ENCODE peak calls at places on chromosomes 5 and 9, in six cellular contexts. K is A549, N is H1, H is K562, E is endothelial cell of umbilical vein, G is HepG2. Z is an unnamed sample.

GRCh38 chr5:16565118-16565517 is 51.7 kb downstream of the RETREG1 start:
- DNase-seq in K (no peak), E (no peak), N (no peak), H (no peak), G (no peak), Z (no peak)

GRCh38 chr5:16489322-16489791 is 23.8 kb upstream of the ZNF622 start:
- DNase-seq in K (peak), N (no peak), G (peak), E (peak), H (no peak), Z (no peak)

GRCh38 chr9:33101104-33101951 is 24.9 kb upstream of the SMU1 start:
- DNase-seq in K (peak), H (no peak), E (no peak), G (no peak), N (no peak), Z (no peak)

GRCh38 chr5:14900661-14901461 is 29.3 kb upstream of the ANKH start:
- DNase-seq in N (no peak), K (no peak), G (peak), H (no peak), E (peak), Z (no peak)

GRCh38 chr5:61840354-61840753 is 465.7 kb upstream of the KIF2A start:
- DNase-seq in N (no peak), H (no peak), E (no peak), G (no peak), K (no peak), Z (no peak)

GRCh38 chr5:141135030-141135717 is at the start of gene PCDHB5:
- DNase-seq in G (no peak), H (peak), N (no peak), E (peak), K (peak), Z (peak)

GRCh38 chr9:86856259-86856658 is 91.0 kb downstream of the GAS1 start:
- DNase-seq in H (no peak), K (no peak), E (no peak), G (no peak), N (no peak), Z (no peak)

GRCh38 chr9:133401588-133401987 is 16.2 kb downstream of the REXO4 start:
- DNase-seq in G (no peak), N (no peak), K (no peak), H (no peak), E (no peak), Z (no peak)

GRCh38 chr5:40405985-40406384 is 273.7 kb upstream of the PTGER4 start:
- DNase-seq in G (no peak), N (no peak), K (no peak), E (no peak), H (no peak), Z (no peak)

GRCh38 chr5:91556-92263 is at the start of gene PLEKHG4B:
- DNase-seq in N (peak), H (no peak), E (no peak), K (peak), G (no peak), Z (peak)
- TF ChIP-seq JUN in N (no peak), H (no peak), E (no peak), K (no peak), G (no peak), Z (no peak)

GRCh38 chr9:99377790-99378775 is 156.0 kb downstream of the SEC61B start:
- DNase-seq in E (no peak), K (no peak), N (no peak), H (no peak), G (peak), Z (no peak)
- TF ChIP-seq JUN in E (no peak), K (no peak), N (no peak), H (no peak), G (no peak), Z (no peak)

GRCh38 chr9:114300153-114300845 is 22.6 kb upstream of the ORM1 start:
- DNase-seq in E (no peak), G (no peak), H (no peak), K (no peak), N (no peak), Z (no peak)
- TF ChIP-seq JUN in E (no peak), G (no peak), H (no peak), K (no peak), N (no peak), Z (no peak)

DNA sequence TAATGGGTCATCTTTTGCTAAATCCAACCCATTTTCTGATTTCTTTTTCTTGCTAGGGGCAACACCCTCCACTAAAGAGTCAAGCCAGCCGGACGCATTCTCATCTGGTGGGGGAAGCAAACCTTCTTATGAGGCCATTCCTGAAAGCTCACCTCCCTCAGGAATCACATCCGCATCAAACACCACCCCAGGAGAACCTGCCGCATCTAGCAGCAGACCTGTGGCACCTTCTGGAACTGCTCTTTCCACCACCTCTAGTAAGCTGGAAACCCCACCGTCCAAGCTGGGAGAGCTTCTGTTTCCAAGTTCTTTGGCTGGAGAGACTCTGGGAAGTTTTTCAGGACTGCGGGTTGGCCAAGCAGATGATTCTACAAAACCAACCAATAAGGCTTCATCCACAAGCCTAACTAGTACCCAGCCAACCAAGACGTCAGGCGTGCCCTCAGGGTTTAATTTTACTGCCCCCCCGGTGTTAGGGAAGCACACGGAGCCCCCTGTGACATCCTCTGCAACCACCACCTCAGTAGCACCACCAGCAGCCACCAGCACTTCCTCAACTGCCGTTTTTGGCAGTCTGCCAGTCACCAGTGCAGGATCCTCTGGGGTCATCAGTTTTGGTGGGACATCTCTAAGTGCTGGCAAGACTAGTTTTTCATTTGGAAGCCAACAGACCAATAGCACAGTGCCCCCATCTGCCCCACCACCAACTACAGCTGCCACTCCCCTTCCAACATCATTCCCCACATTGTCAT is 72.0 kb downstream of the NUP214 start:
- DNase-seq in N (no peak), G (no peak), K (no peak), H (peak), E (no peak), Z (no peak)
- TF ChIP-seq JUN in N (no peak), G (no peak), K (no peak), H (no peak), E (no peak), Z (no peak)

DNA sequence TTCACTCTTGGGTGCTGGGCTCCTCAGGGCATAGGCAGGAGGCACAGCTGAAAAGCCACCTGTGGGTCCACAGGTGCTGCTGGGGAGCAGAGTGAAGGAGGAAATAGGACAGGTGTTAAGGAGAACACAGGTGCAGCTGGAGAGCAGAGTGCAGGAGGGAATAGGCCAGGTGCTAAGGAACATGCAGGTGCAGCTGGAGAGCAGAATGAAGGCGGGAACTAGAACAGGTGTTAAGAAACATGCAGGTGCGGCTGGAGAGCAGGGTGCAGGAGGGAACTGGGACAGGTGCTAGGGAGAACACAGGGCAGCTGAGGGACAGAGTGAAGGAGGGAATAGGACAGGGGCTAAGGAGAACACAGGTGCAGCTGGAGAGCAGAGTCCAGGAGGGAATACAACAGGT is 43.8 kb upstream of the PLEKHG4B start:
- DNase-seq in H (no peak), K (no peak), E (no peak), G (no peak), N (no peak), Z (no peak)
- TF ChIP-seq JUN in H (no peak), K (no peak), E (no peak), G (no peak), N (no peak), Z (no peak)

DNA sequence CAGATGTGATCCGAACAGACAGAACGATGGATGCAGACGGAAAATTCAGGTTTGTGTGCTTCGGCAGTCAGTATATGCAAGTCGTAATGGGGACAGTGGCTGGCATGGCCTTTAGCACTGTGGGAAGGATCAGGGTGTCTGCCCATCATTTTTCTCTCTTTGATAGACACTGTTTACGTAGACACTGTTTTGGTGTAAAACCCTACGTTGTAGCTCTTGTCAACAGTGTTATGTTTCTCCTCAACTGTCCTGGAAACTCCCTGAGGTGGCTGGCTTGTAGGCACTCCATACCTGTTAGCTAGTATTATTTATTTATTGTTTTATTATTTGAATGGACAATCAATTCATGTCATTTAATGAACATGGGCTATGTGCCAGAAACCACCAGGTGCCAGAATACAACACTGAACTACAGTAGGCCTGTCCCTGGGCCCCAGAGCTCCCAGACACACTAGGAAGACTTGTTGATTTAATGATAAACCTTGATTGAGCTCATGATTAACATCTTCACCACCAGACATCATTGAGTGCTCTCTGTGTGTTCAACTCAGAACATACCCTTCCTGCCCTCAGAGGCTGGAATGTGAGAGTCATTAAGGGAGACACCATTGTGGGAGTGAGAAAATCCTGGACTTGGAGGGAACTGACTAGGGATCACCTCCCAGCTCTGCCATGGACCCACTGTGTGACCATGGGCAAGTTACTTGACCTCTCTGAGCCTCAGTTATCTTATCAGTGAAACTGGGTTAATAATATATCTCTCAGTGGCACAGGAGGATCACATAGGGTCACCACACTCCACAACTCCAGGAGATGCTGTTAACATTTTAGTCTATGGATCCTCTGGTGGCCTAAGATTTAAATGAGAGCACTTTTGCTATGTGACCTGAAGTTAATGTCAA is 19.3 kb downstream of the IRF1 start:
- DNase-seq in G (no peak), K (no peak), H (no peak), E (no peak), N (no peak), Z (no peak)
- TF ChIP-seq JUN in G (no peak), K (no peak), H (no peak), E (no peak), N (no peak), Z (no peak)

DNA sequence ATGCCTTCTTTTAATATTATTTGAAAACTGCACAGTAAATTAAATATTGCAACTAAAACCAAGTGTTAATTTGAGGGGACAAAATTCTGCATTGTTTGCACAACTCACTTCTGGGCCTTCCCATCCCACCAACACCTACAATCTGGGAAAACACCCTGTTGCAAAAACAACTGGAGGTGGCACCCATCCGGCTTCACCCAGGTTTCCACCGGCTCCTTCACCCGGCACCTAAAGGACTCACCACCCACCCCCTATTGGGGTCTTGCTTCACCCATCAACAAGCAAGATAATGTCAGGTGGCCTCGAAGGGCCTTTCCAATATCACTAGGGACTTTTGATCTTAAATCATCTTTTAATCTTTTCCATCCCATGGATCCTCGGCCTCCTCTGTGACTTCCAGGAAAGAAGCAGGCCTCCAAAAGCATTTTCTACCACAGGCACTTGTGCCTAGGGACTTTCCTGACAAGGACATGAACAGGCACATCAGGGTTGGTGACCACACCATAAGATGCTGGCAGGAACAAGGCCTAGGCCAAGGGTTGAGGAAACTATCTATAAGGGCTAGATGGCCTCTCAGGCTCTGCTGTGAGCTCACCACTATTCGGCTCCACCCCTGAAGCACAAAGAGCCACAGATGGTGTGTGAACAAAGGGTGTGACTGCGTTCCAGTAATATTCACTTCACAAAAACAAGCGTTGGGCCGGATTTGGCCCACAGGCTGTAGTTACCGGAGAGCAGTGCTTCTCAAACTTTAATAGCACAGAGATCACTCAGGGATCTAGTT is 205.1 kb downstream of the AUH start:
- DNase-seq in K (no peak), N (no peak), G (no peak), H (no peak), E (no peak), Z (no peak)
- TF ChIP-seq JUN in K (no peak), N (no peak), G (no peak), H (no peak), E (no peak), Z (no peak)

DNA sequence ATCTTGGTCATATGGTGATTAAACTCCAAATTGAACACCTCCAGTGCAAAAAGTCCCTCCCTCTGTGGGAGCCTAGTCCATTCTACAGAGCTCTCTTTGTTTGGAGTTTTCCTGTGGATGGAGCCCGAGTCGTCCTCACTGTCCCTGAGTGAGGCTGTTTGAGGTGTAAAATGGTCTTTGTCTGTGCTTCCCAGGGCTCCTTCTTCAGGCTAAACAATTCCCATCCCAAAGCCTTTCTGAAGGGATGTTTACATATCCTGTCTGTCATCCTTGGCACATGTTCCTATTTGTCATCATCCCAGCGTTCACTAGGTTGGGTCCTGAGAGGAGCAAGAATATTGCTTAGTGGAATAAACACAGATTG is 68.9 kb downstream of the COL27A1 start:
- DNase-seq in G (peak), K (peak), E (peak), N (no peak), H (no peak), Z (no peak)
- TF ChIP-seq JUN in G (no peak), K (no peak), E (no peak), N (no peak), H (no peak), Z (no peak)

GRCh38 chr9:92715488-92716231 is 45.7 kb upstream of the IPPK start:
- DNase-seq in H (peak), E (no peak), N (no peak), G (no peak), K (no peak), Z (peak)
- TF ChIP-seq JUN in H (no peak), E (no peak), N (no peak), G (no peak), K (no peak), Z (no peak)

Z was measured in WTC11.